ENCODE peak calls at places on chromosome 4, in four cellular contexts. N, W, M and T are unnamed samples.

GRCh38 chr4:185039508-185040273 is 21.4 kb downstream of the HELT start:
- DNase-seq in M (peak), W (peak), N (peak), T (no peak)

GRCh38 chr4:184368290-184368689 is 106.1 kb downstream of the IRF2 start:
- DNase-seq in W (no peak), N (no peak), M (no peak), T (no peak)

GRCh38 chr4:25233737-25234389 is at the start of gene PI4K2B:
- DNase-seq in W (peak), N (peak), M (peak), T (peak)

GRCh38 chr4:57154191-57154590 is 44.0 kb upstream of the IGFBP7 start:
- DNase-seq in N (no peak), M (no peak), W (no peak), T (no peak)

GRCh38 chr4:789571-790465 is 36.1 kb downstream of the CPLX1 start:
- DNase-seq in W (no peak), M (no peak), N (no peak), T (no peak)

GRCh38 chr4:81215219-81215892 is at the start of gene PRKG2:
- DNase-seq in M (no peak), W (no peak), N (no peak), T (peak)

GRCh38 chr4:186953601-186954260 is 230.1 kb upstream of the FAT1 start:
- DNase-seq in W (no peak), N (no peak), M (no peak), T (no peak)

GRCh38 chr4:84865600-84865999 is 100.9 kb downstream of the WDFY3 start:
- DNase-seq in N (no peak), M (no peak), W (no peak), T (no peak)

GRCh38 chr4:101102114-101102752 is 245.1 kb downstream of the PPP3CA start:
- DNase-seq in N (no peak), W (no peak), M (no peak), T (no peak)

GRCh38 chr4:160026720-160027119 is 923.8 kb downstream of the RAPGEF2 start:
- DNase-seq in M (no peak), W (no peak), N (no peak), T (peak)

GRCh38 chr4:6892190-6892908 is 17.3 kb upstream of the TBC1D14 start:
- DNase-seq in N (peak), M (no peak), W (peak), T (peak)

GRCh38 chr4:163295138-163295537 is 37.3 kb downstream of the NPY1R start:
- DNase-seq in N (no peak), M (no peak), W (no peak), T (no peak)

GRCh38 chr4:83691998-83692397 is 156.1 kb downstream of the GPAT3 start:
- DNase-seq in W (no peak), N (peak), M (no peak), T (no peak)

GRCh38 chr4:109164011-109164410 is 138.4 kb downstream of the COL25A1 start:
- DNase-seq in N (no peak), M (no peak), W (peak), T (no peak)

GRCh38 chr4:55447826-55448225 is 52.1 kb downstream of the TMEM165 start:
- DNase-seq in M (no peak), N (no peak), W (no peak), T (no peak)

GRCh38 chr4:184617611-184618196 is 31.5 kb downstream of the CASP3 start:
- DNase-seq in N (peak), W (no peak), M (no peak), T (peak)

GRCh38 chr4:151541438-151542071 is 132.6 kb downstream of the FHIP1A start:
- DNase-seq in M (no peak), W (no peak), N (no peak), T (no peak)

GRCh38 chr4:52577285-52577968 is 81.7 kb downstream of the USP46 start:
- DNase-seq in M (no peak), W (no peak), N (no peak), T (no peak)

GRCh38 chr4:103046416-103047290 is 27.1 kb upstream of the SLC9B1 start:
- DNase-seq in M (no peak), N (peak), W (peak), T (peak)

GRCh38 chr4:54840992-54841768 is 183.4 kb downstream of the KIT start:
- DNase-seq in W (no peak), N (peak), M (no peak), T (no peak)

GRCh38 chr4:48360285-48360965 is 19.1 kb downstream of the SLAIN2 start:
- DNase-seq in M (no peak), N (no peak), W (no peak), T (no peak)

GRCh38 chr4:152920768-152921167 is 15.4 kb upstream of the FHDC1 start:
- DNase-seq in M (no peak), W (no peak), N (no peak), T (no peak)

GRCh38 chr4:5956285-5957021 is 61.8 kb downstream of the C4orf50 start:
- DNase-seq in N (no peak), M (no peak), W (peak), T (peak)

GRCh38 chr4:26132858-26133257 is 188.0 kb upstream of the RBPJ start:
- DNase-seq in N (peak), M (no peak), W (peak), T (peak)

GRCh38 chr4:59127748-59128147 is 2017.6 kb upstream of the IGFBP7 start:
- DNase-seq in W (no peak), M (no peak), N (no peak), T (no peak)

GRCh38 chr4:54384563-54384962 is 155.5 kb downstream of the PDGFRA start:
- DNase-seq in N (peak), M (no peak), W (peak), T (peak)

GRCh38 chr4:44098973-44099372 is 349.6 kb downstream of the KCTD8 start:
- DNase-seq in M (no peak), N (no peak), W (no peak), T (no peak)

DNA sequence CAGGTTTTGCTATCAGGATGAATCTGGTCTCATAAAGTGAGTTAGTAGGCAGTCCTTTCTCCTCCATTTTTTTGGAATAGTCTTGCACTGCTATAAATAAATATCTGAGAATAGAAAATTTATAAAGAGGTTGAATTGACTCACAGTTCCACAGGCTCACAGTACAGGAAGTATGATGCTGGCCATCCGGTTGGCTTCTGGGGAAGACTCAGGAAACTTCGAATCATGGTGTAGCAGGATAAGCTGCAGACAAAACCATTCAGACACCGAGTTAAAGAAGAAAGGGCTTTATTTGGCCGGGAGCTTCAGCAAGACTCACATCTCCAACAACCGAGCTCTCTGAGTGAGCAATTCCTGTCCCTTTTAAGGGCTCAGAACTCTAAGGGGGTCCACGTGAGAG is 348.2 kb downstream of the KCTD8 start:
- DNase-seq in N (no peak), W (no peak), M (no peak), T (no peak)
- TF ChIP-seq ETV6 in N (no peak), W (no peak), M (no peak), T (no peak)

DNA sequence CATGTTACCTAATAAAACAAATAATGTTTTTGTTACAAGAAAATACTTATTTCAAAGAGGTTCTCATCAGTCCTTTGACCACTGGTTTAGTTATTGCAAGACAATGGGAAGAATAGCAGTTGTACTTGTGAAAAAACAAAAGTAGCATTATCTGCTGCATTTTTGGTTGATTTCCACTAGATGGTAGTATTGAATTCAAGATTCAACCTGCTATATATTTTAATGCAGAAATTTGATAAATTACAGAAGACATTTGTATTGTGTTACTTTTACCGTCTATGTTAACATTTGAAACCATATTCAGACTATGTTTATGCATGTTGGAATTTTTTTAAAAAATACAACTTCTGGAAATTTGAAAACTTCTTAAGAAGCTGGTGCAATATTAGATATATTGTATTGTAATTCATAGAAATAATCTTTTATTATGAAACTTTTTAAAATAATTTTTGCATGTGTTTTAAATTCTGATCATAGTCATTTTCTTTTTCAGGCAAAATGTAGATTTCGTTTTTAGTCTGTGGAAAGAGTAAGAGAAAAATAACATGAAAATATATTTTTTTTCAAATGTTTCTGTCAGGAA is 56.4 kb downstream of the SPCS3 start:
- DNase-seq in N (no peak), M (no peak), W (no peak), T (no peak)
- TF ChIP-seq ETV6 in N (no peak), M (no peak), W (no peak), T (no peak)

GRCh38 chr4:122047706-122048425 is 96.0 kb upstream of the TRPC3 start:
- DNase-seq in N (no peak), M (no peak), W (no peak), T (no peak)

GRCh38 chr4:122044496-122044895 is 92.6 kb upstream of the TRPC3 start:
- DNase-seq in M (no peak), W (no peak), N (no peak), T (no peak)

GRCh38 chr4:122041312-122041711 is 89.5 kb upstream of the TRPC3 start:
- DNase-seq in N (no peak), W (no peak), M (no peak), T (no peak)

GRCh38 chr4:122046255-122046654 is 94.4 kb upstream of the TRPC3 start:
- DNase-seq in M (no peak), N (no peak), W (no peak), T (no peak)

GRCh38 chr4:122045533-122045932 is 93.7 kb upstream of the TRPC3 start:
- DNase-seq in M (no peak), N (peak), W (peak), T (no peak)
- TF ChIP-seq ETV6 in M (no peak), N (no peak), W (no peak), T (no peak)

GRCh38 chr4:17851921-17852320 is 41.1 kb downstream of the NCAPG start:
- DNase-seq in M (no peak), W (no peak), N (no peak), T (no peak)

DNA sequence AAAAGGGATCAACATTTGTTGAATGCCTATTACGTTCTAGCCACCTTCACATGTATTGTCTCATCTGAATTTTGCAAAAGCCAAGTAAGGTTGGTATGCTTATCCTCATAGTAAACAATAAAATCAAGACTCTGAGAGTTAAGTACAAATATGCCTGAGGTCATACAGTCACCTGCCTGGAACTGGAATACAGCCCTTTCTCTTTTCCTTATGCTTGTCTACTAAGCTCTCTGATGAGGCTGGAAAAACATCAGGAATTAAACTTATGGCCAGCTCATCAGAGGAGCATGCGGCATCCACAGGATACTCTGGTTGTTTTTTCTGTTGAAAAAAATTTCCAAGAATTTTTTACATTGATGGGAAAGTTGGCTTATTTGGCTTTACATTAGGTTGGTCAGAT is 35.5 kb downstream of the NCAPG start:
- DNase-seq in N (no peak), M (no peak), W (no peak), T (no peak)
- TF ChIP-seq ETV6 in N (no peak), M (no peak), W (no peak), T (no peak)

GRCh38 chr4:72896515-72896914 is 173.0 kb downstream of the COX18 start:
- DNase-seq in M (no peak), W (peak), N (no peak), T (no peak)
- TF ChIP-seq ETV6 in M (no peak), W (no peak), N (no peak), T (no peak)

GRCh38 chr4:2295535-2296442 is 33.9 kb upstream of the MXD4 start:
- DNase-seq in N (no peak), W (no peak), M (no peak), T (no peak)
- TF ChIP-seq ETV6 in N (no peak), W (no peak), M (no peak), T (no peak)

DNA sequence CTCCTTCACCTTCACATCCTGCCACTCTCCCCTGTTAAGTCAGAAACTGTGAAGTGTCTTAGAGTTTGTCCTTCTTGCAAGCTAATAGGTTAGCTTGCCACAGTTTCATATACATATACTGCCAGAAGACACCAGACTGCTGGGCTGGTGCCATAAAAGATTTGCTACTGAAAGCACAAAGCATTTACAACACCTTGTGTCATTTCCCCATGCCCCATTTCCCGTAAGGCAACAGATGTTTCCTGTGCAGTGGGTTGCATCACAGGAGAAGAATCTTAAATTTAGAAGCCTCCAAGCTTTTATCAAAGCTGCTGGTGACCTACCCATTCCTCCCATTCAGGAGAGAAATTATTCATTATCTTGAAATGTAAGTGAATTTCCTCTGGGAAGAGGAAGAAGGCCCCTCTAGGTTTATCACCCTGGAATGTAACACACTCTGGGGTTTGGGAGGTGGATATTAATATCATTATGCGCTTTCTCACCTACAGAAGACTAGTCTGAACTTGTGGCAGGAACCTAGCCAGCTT is 34.5 kb upstream of the RAB33B start:
- DNase-seq in M (no peak), W (no peak), N (no peak), T (no peak)
- TF ChIP-seq ETV6 in M (no peak), W (no peak), N (no peak), T (no peak)